ENCODE peak calls at places on chromosome 4, in nine cellular contexts. H, C, K, G, O, M, N, R and Z are unnamed samples. For H3K36me3 and H3K4me1, the result is how much of the 10 kb centered on the place peaks cover.

GRCh38 chr4:25865586-25865985 is 2.8 kb upstream of the SEL1L3 start:
- DNase-seq in N (no peak), H (no peak), K (peak), R (peak), M (no peak), C (no peak), G (peak), O (peak), Z (no peak)

GRCh38 chr4:3168029-3168428 is 80.9 kb upstream of the MSANTD1 start:
- DNase-seq in K (no peak), M (no peak), O (peak), N (no peak), H (no peak), R (no peak), C (no peak), G (no peak), Z (no peak)

GRCh38 chr4:168408620-168409019 is 71.7 kb downstream of the DDX60L start:
- DNase-seq in N (no peak), H (no peak), M (no peak), G (no peak), C (peak), R (no peak), O (peak), K (peak), Z (no peak)

GRCh38 chr4:1901127-1901526 is 29.9 kb downstream of the NSD2 start:
- DNase-seq in R (no peak), N (no peak), G (no peak), C (no peak), K (no peak), O (no peak), H (no peak), M (no peak), Z (no peak)

GRCh38 chr4:147843162-147843561 is 111.3 kb downstream of the ARHGAP10 start:
- DNase-seq in M (no peak), O (no peak), G (no peak), R (no peak), H (no peak), N (no peak), K (peak), C (no peak), Z (no peak)

GRCh38 chr4:173404296-173404865 is 5.5 kb upstream of the SCRG1 start:
- DNase-seq in H (no peak), M (no peak), K (no peak), C (no peak), N (no peak), R (no peak), G (no peak), O (no peak), Z (no peak)

GRCh38 chr4:157204634-157205244 is 15.8 kb upstream of the GRIA2 start:
- DNase-seq in C (no peak), G (peak), K (peak), R (peak), O (no peak), H (peak), N (no peak), M (no peak), Z (no peak)

GRCh38 chr4:139537292-139537691 is 18.7 kb downstream of the SETD7 start:
- DNase-seq in N (no peak), H (no peak), R (no peak), M (no peak), O (no peak), C (no peak), G (no peak), K (no peak), Z (no peak)

GRCh38 chr4:89296399-89296798 is 11.2 kb downstream of the GPRIN3 start:
- DNase-seq in O (no peak), N (no peak), R (no peak), K (no peak), G (no peak), H (no peak), C (no peak), M (no peak), Z (no peak)

GRCh38 chr4:27288496-27288895 is 427.9 kb downstream of the STIM2 start:
- DNase-seq in N (no peak), K (no peak), H (no peak), M (no peak), G (no peak), C (no peak), R (no peak), O (no peak), Z (no peak)

GRCh38 chr4:15400276-15400675 is 27.6 kb upstream of the C1QTNF7 start:
- DNase-seq in K (no peak), G (no peak), N (no peak), M (no peak), O (no peak), H (no peak), R (no peak), C (no peak), Z (no peak)

GRCh38 chr4:88881227-88881569 is 175.8 kb downstream of the FAM13A start:
- DNase-seq in N (no peak), G (no peak), O (no peak), R (no peak), C (no peak), K (no peak), M (no peak), H (no peak), Z (no peak)

GRCh38 chr4:138051157-138051556 is 191.0 kb downstream of the SLC7A11 start:
- DNase-seq in H (no peak), O (no peak), C (no peak), N (no peak), M (no peak), K (peak), R (no peak), G (no peak), Z (no peak)

GRCh38 chr4:105146286-105147219 is at the start of gene TET2:
- DNase-seq in H (peak), O (peak), R (peak), M (peak), C (peak), G (peak), K (peak), N (peak), Z (peak)

GRCh38 chr4:105147226-105148151 is 813 bp downstream of the TET2 start:
- DNase-seq in C (peak), O (peak), M (no peak), H (peak), K (peak), G (peak), R (no peak), N (peak), Z (peak)

GRCh38 chr4:105145913-105146285 is 777 bp upstream of the TET2 start:
- DNase-seq in C (peak), K (no peak), M (peak), O (no peak), G (peak), H (peak), R (peak), N (peak), Z (no peak)

GRCh38 chr4:105140684-105141490 is 5.8 kb upstream of the TET2 start:
- DNase-seq in R (no peak), K (peak), C (no peak), H (no peak), N (peak), M (no peak), G (peak), O (no peak), Z (peak)

GRCh38 chr4:105145059-105145912 is 1.4 kb upstream of the TET2 start:
- DNase-seq in M (no peak), R (no peak), G (no peak), O (no peak), H (no peak), C (no peak), K (no peak), N (no peak), Z (peak)
- H3K4me3 ChIP-seq in M (peak), R (peak), G (peak), O (peak), H (peak), C (peak), K (peak), N (peak), Z (peak)

GRCh38 chr4:100062921-100063320 is 112.8 kb upstream of the H2AZ1 start:
- DNase-seq in O (no peak), R (no peak), N (no peak), G (no peak), M (no peak), H (no peak), C (no peak), K (peak), Z (no peak)

GRCh38 chr4:100063355-100063754 is 113.3 kb upstream of the H2AZ1 start:
- DNase-seq in N (no peak), M (no peak), O (no peak), G (no peak), R (no peak), C (no peak), K (peak), H (no peak), Z (no peak)

GRCh38 chr4:100059467-100059866 is 109.4 kb upstream of the H2AZ1 start:
- DNase-seq in C (no peak), H (no peak), R (no peak), K (no peak), O (no peak), N (no peak), G (no peak), M (no peak), Z (no peak)

GRCh38 chr4:100060765-100061416 is 110.8 kb upstream of the H2AZ1 start:
- DNase-seq in N (no peak), O (no peak), R (no peak), K (no peak), C (no peak), H (no peak), G (no peak), M (no peak), Z (no peak)

DNA sequence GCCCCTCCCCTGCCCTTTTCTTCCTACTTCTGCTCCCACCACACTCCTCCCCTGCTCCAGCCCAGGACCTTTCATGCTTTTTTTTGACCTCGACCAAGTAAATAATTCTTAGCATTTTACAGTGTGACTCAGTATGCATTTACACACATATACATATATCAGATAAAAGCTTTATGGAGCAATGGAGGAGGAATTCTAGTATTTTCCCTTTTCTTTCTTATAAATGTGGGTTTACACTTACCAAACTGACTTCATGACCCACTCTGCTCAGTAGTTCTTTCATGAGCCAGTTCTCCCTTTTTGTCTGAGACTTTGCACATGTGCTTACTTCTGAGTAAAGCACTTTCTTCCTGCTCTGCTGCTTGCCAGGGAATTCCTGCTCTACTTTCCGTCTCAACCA is 111.8 kb upstream of the H2AZ1 start:
- DNase-seq in C (no peak), O (no peak), G (no peak), N (no peak), R (no peak), K (peak), H (no peak), M (no peak), Z (no peak)
- H3K36me3 ChIP-seq in C (under half), O (under half), G (under half), N (under half), R (under half), K (under half), H (under half), M (under half), Z (under half)

DNA sequence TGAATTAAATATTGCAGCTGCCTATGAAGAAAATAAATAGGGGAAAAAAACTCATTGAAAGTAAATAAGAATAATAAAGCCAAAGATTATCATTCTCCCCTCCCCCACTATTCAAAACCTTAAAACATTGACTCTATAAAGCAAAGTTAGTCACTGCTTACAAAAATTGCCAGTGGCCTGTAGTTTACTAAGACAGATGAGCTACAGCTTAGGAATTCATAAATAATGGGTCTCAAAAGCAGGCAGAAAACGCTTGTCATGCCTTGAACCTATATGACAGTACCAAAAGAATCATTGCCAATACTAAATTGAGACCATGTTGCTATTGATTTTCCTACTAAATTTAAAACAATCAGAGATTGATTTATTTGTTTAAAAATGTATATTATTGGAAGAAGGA is 78.9 kb downstream of the SLC10A7 start:
- DNase-seq in N (no peak), M (no peak), K (peak), H (no peak), G (no peak), R (no peak), C (no peak), O (peak), Z (no peak)
- H3K4me1 ChIP-seq in N (under half), M (under half), K (under half), H (under half), G (under half), R (under half), C (under half), O (under half), Z (under half)

DNA sequence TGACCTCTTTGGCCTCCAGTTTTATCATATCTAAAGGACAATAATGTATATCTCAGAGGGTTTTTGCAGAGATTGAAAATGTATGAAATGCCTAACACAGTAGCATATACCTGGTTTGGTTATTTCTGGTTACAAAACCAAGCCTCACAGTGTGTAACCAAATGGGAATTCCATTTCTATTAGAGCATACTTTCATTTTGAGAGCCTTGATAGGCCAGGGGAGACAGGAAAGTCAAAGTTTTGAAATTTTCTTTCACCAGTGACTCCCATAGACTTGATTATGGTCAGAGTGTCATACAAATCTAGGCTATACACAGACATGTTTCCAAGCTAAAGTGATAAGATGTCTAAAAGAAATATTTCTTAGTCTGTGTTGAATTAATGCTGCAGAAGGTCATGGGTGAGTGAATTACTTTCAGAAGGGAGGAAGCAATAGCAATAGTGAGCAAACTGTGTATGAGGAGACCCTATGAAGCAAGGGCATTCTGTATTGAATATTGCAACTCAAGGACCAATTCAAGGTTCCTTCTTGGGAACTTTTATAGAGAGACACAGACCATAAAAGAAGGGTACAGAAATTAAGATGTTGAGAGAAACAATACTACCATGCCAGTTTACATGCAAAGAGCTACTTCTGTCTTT is 151.1 kb downstream of the PDE5A start:
- DNase-seq in M (no peak), G (no peak), N (no peak), O (no peak), K (no peak), H (no peak), C (no peak), R (no peak), Z (no peak)
- H3K4me3 ChIP-seq in M (no peak), G (no peak), N (no peak), O (no peak), K (no peak), H (no peak), C (no peak), R (no peak), Z (no peak)

GRCh38 chr4:5814421-5814820 is 78.5 kb downstream of the CRMP1 start:
- DNase-seq in M (no peak), G (peak), K (no peak), R (no peak), O (no peak), N (no peak), C (no peak), H (peak), Z (no peak)
- H3K36me3 ChIP-seq in M (under half), G (under half), K (under half), R (under half), O (under half), N (under half), C (under half), H (under half), Z (under half)